ENCODE peak calls at places on chromosome X, in five cellular contexts. D is A673, Z is endothelial cell of umbilical vein, R is fibroblast of lung, J is neural progenitor cell. C is an unnamed sample.

GRCh38 chrX:10833299-10834169 is 213.1 kb upstream of the MID1 start:
- DNase-seq in D (no peak), Z (no peak), R (peak), J (peak), C (peak)

GRCh38 chrX:23616361-23616760 is 50.9 kb upstream of the PRDX4 start:
- DNase-seq in D (peak), Z (peak), R (peak), J (peak), C (peak)

GRCh38 chrX:51461053-51462050 is 35.0 kb downstream of the NUDT11 start:
- DNase-seq in D (peak), Z (peak), R (peak), J (peak), C (peak)

GRCh38 chrX:148530464-148531077 is 30.2 kb downstream of the AFF2 start:
- DNase-seq in D (peak), Z (peak), R (peak), J (peak), C (peak)

GRCh38 chrX:16695079-16695676 is 17.3 kb downstream of the CTPS2 start:
- DNase-seq in D (peak), Z (peak), R (peak), J (peak), C (peak)

GRCh38 chrX:13691845-13692334 is 3.0 kb downstream of the RAB9A start:
- DNase-seq in D (no peak), Z (no peak), R (peak), J (no peak), C (peak)

GRCh38 chrX:113274345-113274744 is 433.7 kb upstream of the AMOT start:
- DNase-seq in D (no peak), Z (no peak), R (no peak), J (no peak), C (no peak)

GRCh38 chrX:120144178-120144844 is 14.1 kb upstream of the RHOXF2 start:
- DNase-seq in D (no peak), Z (no peak), R (no peak), J (peak), C (no peak)

GRCh38 chrX:35711281-35711680 is 86.9 kb upstream of the MAGEB16 start:
- DNase-seq in D (no peak), Z (no peak), R (peak), J (no peak), C (peak)

GRCh38 chrX:81206471-81206870 is 4.6 kb downstream of the SH3BGRL start:
- DNase-seq in D (no peak), Z (no peak), R (no peak), J (no peak), C (no peak)

GRCh38 chrX:18617351-18617750 is 54.6 kb downstream of the RS1 start:
- DNase-seq in D (peak), Z (peak), R (peak), J (peak), C (peak)

GRCh38 chrX:102138064-102138463 is 4.2 kb downstream of the TCEAL6 start:
- DNase-seq in D (peak), Z (peak), R (no peak), J (no peak), C (no peak)

GRCh38 chrX:53445977-53446376 is 11.8 kb upstream of the HSD17B10 start:
- DNase-seq in D (peak), Z (peak), R (peak), J (peak), C (no peak)

GRCh38 chrX:72141372-72142004 is 9.8 kb upstream of the RTL5 start:
- DNase-seq in D (no peak), Z (no peak), R (no peak), J (no peak), C (no peak)

GRCh38 chrX:20442597-20442996 is 175.9 kb upstream of the RPS6KA3 start:
- DNase-seq in D (peak), Z (peak), R (peak), J (peak), C (peak)

GRCh38 chrX:19867938-19868337 is 19.5 kb downstream of the SH3KBP1 start:
- DNase-seq in D (no peak), Z (no peak), R (no peak), J (no peak), C (no peak)

GRCh38 chrX:11908371-11908770 is 150.3 kb downstream of the MSL3 start:
- DNase-seq in D (peak), Z (peak), R (peak), J (peak), C (peak)

GRCh38 chrX:70359458-70359857 is 63.7 kb upstream of the GDPD2 start:
- DNase-seq in D (no peak), Z (no peak), R (no peak), J (no peak), C (no peak)

GRCh38 chrX:47583240-47583861 is 1.1 kb downstream of the TIMP1 start:
- DNase-seq in D (no peak), Z (no peak), R (no peak), J (no peak), C (no peak)

GRCh38 chrX:67779099-67779498 is 235.3 kb downstream of the AR start:
- DNase-seq in D (no peak), Z (no peak), R (peak), J (no peak), C (no peak)

GRCh38 chrX:4710618-4711433 is 997.4 kb upstream of the PRKX start:
- DNase-seq in D (no peak), Z (no peak), R (peak), J (peak), C (peak)

GRCh38 chrX:51837926-51838325 is 55.5 kb upstream of the MAGED1 start:
- DNase-seq in D (peak), Z (peak), R (peak), J (no peak), C (peak)

GRCh38 chrX:111376897-111377601 is 34.9 kb downstream of the DCX start:
- DNase-seq in D (no peak), Z (no peak), R (no peak), J (peak), C (no peak)

GRCh38 chrX:133353233-133353632 is 62.1 kb downstream of the GPC4 start:
- DNase-seq in D (no peak), Z (no peak), R (no peak), J (no peak), C (no peak)

GRCh38 chrX:262391-262909 is 18.7 kb upstream of the PLCXD1 start:
- DNase-seq in D (no peak), Z (no peak), R (no peak), J (no peak), C (no peak)

GRCh38 chrX:149910178-149910695 is 19.1 kb upstream of the HSFX4 start:
- DNase-seq in D (peak), Z (no peak), R (no peak), J (no peak), C (no peak)

GRCh38 chrX:70038515-70038914 is 11.2 kb downstream of the AWAT2 start:
- DNase-seq in D (no peak), Z (no peak), R (no peak), J (no peak), C (no peak)

DNA sequence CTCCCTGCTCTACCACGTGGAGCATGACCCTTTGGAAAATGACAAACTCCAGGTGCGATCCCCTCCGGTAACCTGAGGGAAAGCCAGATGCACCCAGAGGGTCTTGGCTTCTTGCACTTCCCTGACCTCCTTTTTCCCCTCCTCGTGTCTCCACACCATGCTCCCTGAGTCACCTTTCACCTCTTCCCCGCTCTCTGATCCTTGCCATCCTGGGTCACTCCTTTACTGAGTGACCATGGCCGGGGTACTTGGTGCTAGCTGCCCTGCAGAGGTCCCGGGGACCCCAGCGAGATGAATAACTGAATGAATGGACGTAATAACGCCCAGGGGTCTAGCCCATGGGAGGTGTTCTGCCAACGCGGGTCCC is 401 bp upstream of the ZFP92 start:
- DNase-seq in D (no peak), Z (no peak), R (no peak), J (no peak), C (no peak)
- TF ChIP-seq EZH2 in D (no peak), Z (no peak), R (no peak), J (no peak), C (no peak)

DNA sequence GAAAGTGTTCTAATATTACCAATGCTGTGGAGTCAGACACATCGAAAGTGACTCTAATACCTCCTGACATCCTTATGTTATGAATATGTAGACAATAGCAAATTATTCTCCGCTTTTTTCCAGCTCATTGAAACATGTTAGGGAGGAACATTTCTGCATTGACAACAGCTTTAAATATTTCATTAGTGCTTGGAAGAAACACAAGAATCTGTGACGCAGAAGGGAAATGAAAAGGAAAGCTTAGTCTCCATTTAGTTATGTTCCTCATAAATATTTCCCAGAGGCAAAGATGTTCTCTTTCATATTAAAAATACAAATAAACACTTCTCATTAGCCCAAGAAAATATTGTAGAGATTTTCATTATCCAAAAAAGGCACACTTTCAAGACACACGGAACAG is 55.7 kb upstream of the CD99 start:
- DNase-seq in D (no peak), Z (no peak), R (no peak), J (no peak), C (no peak)
- H3K27ac ChIP-seq in D (peak), Z (no peak), R (no peak), J (no peak), C (no peak)

DNA sequence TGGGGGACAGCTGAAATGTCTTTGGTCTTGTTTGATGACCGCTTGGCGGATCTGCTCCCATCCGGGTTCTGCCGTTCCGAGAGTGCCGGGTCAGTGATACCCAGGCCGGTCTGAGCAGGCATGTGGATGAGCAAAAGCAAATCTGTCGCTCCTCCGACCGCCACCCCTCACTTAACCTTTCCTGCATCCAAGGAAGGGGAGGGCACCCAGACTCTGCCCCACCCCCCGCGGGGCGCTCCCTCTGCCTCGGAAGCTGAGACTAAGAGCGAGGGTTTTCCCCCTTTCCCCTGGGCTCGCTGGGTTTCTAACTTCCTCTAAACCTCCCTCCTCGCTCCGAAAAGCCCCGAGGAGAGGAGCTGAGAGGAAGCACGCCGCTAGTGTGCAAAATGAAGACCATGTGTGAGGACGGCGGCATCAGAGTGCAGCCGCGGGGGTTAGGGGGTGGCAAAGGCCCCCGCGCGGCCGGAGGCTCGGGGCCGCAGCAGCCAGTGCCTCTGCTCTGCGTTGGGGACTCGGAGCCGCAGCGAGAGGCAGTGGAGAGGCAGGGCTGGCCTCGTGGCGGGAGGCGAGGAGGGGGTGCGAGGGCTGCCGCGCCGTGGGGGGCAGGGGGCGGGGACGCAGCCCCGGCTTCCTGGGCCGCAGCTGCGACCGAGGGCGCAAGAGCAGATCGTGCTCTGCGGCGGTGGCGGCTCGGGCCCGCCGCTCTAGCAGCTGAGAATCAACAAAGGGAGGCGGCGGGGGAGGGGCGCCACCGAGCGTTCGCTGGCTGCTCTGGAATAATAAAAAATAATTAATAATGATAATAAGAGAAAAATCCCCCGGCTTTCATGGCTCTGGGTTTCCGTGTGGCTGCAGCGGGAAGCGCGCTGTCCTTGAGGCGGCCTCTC is 55.8 kb upstream of the BCOR start:
- DNase-seq in D (peak), Z (no peak), R (no peak), J (peak), C (no peak)
- TF ChIP-seq EZH2 in D (no peak), Z (no peak), R (no peak), J (no peak), C (no peak)

DNA sequence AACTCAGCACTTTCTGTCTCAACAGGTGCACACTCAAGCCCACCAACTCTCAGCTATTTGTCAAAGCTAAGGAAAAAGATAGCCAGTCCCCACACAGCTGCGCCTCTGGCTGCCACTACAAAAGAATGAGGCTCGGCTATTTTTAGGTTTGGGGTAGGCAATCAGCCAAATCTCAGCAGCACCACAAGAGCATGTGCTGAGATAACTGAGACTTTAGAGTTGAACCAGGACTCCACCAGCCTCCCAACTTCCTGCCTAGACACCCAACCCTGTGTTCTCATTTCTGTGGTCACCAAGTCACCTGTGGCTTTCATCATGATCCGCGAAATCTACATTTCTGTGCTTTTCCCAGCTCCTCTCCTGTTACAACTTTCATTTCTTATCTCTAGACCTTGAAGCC is 28.0 kb downstream of the DMD start:
- DNase-seq in D (peak), Z (peak), R (peak), J (no peak), C (peak)
- H3K27ac ChIP-seq in D (no peak), Z (peak), R (no peak), J (no peak), C (no peak)

GRCh38 chrX:145816607-145817298 is 876 bp upstream of the SLITRK2 start:
- DNase-seq in D (no peak), Z (no peak), R (no peak), J (peak), C (no peak)
- TF ChIP-seq EZH2 in D (no peak), Z (no peak), R (no peak), J (peak), C (no peak)

DNA sequence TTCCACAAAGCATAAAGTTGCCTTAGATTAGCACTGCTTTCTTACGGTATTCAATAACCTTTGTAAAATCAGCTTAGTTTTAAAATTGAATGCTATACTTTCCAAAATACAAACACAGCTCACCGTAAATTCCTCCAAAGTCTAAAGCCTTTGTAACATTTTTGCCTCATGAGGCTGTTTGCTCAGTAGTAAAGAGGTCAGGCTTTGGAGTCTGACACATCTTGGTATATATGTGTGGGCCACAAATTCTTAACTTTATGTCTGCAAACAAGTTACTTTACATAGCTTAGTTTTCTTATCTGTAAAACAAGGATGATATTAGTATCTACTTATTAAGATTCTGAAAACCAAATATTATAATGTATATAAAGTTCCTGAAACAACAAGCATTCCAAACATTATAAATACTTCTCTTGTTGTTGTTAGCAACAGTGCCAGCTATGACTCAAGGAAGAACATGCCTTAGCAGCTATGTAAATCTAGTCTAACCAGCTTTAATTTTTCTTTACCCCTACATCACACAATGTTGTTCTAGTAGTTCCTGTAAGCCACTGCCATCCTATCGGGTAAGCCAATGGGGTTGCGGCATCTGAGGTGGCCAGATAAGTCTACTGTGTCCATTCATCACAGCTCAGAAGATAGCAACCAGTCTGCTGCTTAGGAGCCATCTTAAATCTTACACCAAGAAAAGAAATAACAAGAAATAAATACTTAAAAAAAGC is 709.0 kb downstream of the KLHL13 start:
- DNase-seq in D (no peak), Z (no peak), R (peak), J (no peak), C (no peak)
- H3K27ac ChIP-seq in D (no peak), Z (no peak), R (no peak), J (no peak), C (no peak)

C was measured in astrocyte.